ENCODE peak calls at places on chromosome 18, in eight cellular contexts. Q is HuH-7.5, P is EL, S is islet precursor cell, M is globus pallidus, H is left ventricle myocardium inferior, A is activated gamma-delta T cell treated with Interleukin-2 at 50 U/mL for 16 hours, F is left cardiac atrium. I is an unnamed sample.

GRCh38 chr18:7011142-7011541 is 106.5 kb downstream of the LAMA1 start:
- DNase-seq in S (no peak), A (no peak), M (no peak), H (no peak), P (no peak), F (no peak), Q (no peak), I (no peak)

GRCh38 chr18:13437801-13438506 is 219.4 kb downstream of the LDLRAD4 start:
- DNase-seq in F (no peak), P (no peak), S (no peak), A (peak; percentile 25), Q (no peak), H (no peak), M (no peak), I (no peak)

GRCh38 chr18:77366725-77367641 is 117.3 kb downstream of the GALR1 start:
- DNase-seq in Q (no peak), F (no peak), S (no peak), A (no peak), H (no peak), M (peak; percentile 84), P (no peak), I (peak; percentile 63)

GRCh38 chr18:41378628-41379027 is 576.4 kb upstream of the PIK3C3 start:
- DNase-seq in Q (no peak), M (peak; percentile 5), P (no peak), F (no peak), A (no peak), S (no peak), H (no peak), I (no peak)

GRCh38 chr18:63848159-63848558 is 39.3 kb upstream of the SERPINB2 start:
- DNase-seq in M (peak; percentile 29), F (no peak), Q (no peak), P (peak; percentile 74), H (no peak), S (no peak), A (no peak), I (peak; percentile 51)

GRCh38 chr18:69895081-69896047 is 52.3 kb downstream of the CD226 start:
- DNase-seq in A (peak; percentile 31), F (no peak), S (no peak), P (no peak), H (no peak), Q (no peak), M (no peak), I (no peak)

GRCh38 chr18:37536646-37537045 is 29.0 kb downstream of the CELF4 start:
- DNase-seq in F (no peak), Q (no peak), S (no peak), P (no peak), M (no peak), H (no peak), A (no peak), I (no peak)

GRCh38 chr18:9506046-9506792 is 30.9 kb downstream of the RALBP1 start:
- DNase-seq in S (no peak), A (no peak), M (no peak), F (no peak), H (no peak), Q (no peak), P (no peak), I (no peak)

GRCh38 chr18:34595673-34596072 is 114.4 kb upstream of the DTNA start:
- DNase-seq in M (no peak), S (peak; percentile 59), H (no peak), Q (no peak), P (peak; percentile 5), F (no peak), A (no peak), I (no peak)

GRCh38 chr18:36329684-36330434 is 32.3 kb downstream of the FHOD3 start:
- DNase-seq in M (no peak), Q (no peak), H (no peak), P (no peak), S (no peak), A (no peak), F (no peak), I (no peak)

GRCh38 chr18:49094136-49094535 is 143.4 kb upstream of the SMAD7 start:
- DNase-seq in M (no peak), Q (no peak), F (no peak), P (no peak), A (no peak), S (no peak), H (no peak), I (no peak)

GRCh38 chr18:48743046-48743445 is 204.2 kb downstream of the CTIF start:
- DNase-seq in F (peak; percentile 70), M (peak; percentile 51), S (no peak), Q (no peak), A (no peak), H (peak; percentile 55), P (peak; percentile 71), I (peak; percentile 91)

GRCh38 chr18:3213231-3214059 is 6.3 kb downstream of the MYOM1 start:
- DNase-seq in Q (peak; percentile 61), F (no peak), P (no peak), S (no peak), A (no peak), H (no peak), M (no peak), I (no peak)

GRCh38 chr18:55433688-55434087 is 154.3 kb downstream of the TCF4 start:
- DNase-seq in H (no peak), S (no peak), P (no peak), M (no peak), F (no peak), Q (no peak), A (no peak), I (no peak)

GRCh38 chr18:10727477-10727876 is 201.7 kb downstream of the NAPG start:
- DNase-seq in P (no peak), Q (no peak), A (no peak), M (peak; percentile 62), F (no peak), H (no peak), S (no peak), I (no peak)

GRCh38 chr18:37486848-37487247 is 78.8 kb downstream of the CELF4 start:
- DNase-seq in S (no peak), Q (no peak), H (no peak), P (no peak), A (no peak), M (no peak), F (no peak), I (no peak)

GRCh38 chr18:11237066-11237465 is 87.7 kb upstream of the PIEZO2 start:
- DNase-seq in M (no peak), A (no peak), Q (no peak), H (no peak), S (no peak), P (no peak), F (no peak), I (no peak)

GRCh38 chr18:43049021-43049420 is 66.5 kb downstream of the RIT2 start:
- DNase-seq in F (no peak), A (no peak), S (no peak), P (no peak), M (peak; percentile 46), Q (no peak), H (no peak), I (no peak)

GRCh38 chr18:3916082-3916481 is 466.1 kb downstream of the TGIF1 start:
- DNase-seq in S (no peak), A (no peak), H (peak; percentile 22), M (no peak), Q (no peak), F (no peak), P (no peak), I (no peak)

GRCh38 chr18:35409921-35410320 is 32.8 kb upstream of the ZNF396 start:
- DNase-seq in S (no peak), Q (no peak), F (no peak), A (no peak), P (no peak), H (no peak), M (no peak), I (no peak)

GRCh38 chr18:59517446-59518171 is 158.5 kb upstream of the LMAN1 start:
- DNase-seq in A (no peak), H (no peak), M (no peak), F (peak; percentile 27), P (peak; percentile 35), S (peak; percentile 78), Q (no peak), I (peak; percentile 34)

GRCh38 chr18:22439447-22439846 is 21.7 kb upstream of the CTAGE1 start:
- DNase-seq in Q (no peak), S (no peak), F (no peak), H (no peak), A (no peak), P (peak; percentile 73), M (no peak), I (peak; percentile 47)

GRCh38 chr18:79559121-79559835 is 120.3 kb upstream of the CTDP1 start:
- DNase-seq in H (no peak), M (no peak), A (no peak), P (no peak), Q (no peak), S (peak; percentile 18), F (no peak), I (no peak)

GRCh38 chr18:43420950-43421349 is 143.7 kb upstream of the SYT4 start:
- DNase-seq in H (no peak), F (no peak), S (no peak), P (no peak), M (no peak), Q (no peak), A (no peak), I (no peak)

GRCh38 chr18:77857926-77858325 is 608.3 kb downstream of the GALR1 start:
- DNase-seq in M (no peak), Q (no peak), F (no peak), H (no peak), A (no peak), P (no peak), S (no peak), I (no peak)

GRCh38 chr18:74114206-74114605 is 33.4 kb downstream of the FBXO15 start:
- DNase-seq in Q (no peak), H (no peak), F (no peak), P (peak; percentile 9), S (no peak), A (no peak), M (no peak), I (no peak)

GRCh38 chr18:33034941-33035340 is 262.1 kb upstream of the KLHL14 start:
- DNase-seq in Q (no peak), S (no peak), H (no peak), P (no peak), A (no peak), M (no peak), F (no peak), I (no peak)